ENCODE peak calls at places on chromosome 15, in nine cellular contexts. U, Q, W, S, Y, D, M, H and B are unnamed samples.

GRCh38 chr15:47862402-47862801 is 145.1 kb downstream of the SEMA6D start:
- DNase-seq in U (no peak), Q (no peak), W (no peak), S (no peak), Y (no peak), D (no peak), M (no peak), H (no peak), B (no peak)

GRCh38 chr15:90249123-90249863 is at the start of gene TTLL13:
- DNase-seq in U (peak; percentile 71), Q (peak; percentile 48), W (peak; percentile 94), S (peak; percentile 60), Y (peak; percentile 79), D (no peak), M (peak; percentile 81), H (peak; percentile 95), B (peak; percentile 97)

GRCh38 chr15:56587686-56588085 is 122.7 kb upstream of the MNS1 start:
- DNase-seq in U (peak; percentile 33), Q (no peak), W (no peak), S (no peak), Y (no peak), D (no peak), M (no peak), H (no peak), B (no peak)

GRCh38 chr15:93942140-93942808 is 289.1 kb upstream of the MCTP2 start:
- DNase-seq in U (no peak), Q (no peak), W (no peak), S (no peak), Y (no peak), D (no peak), M (no peak), H (no peak), B (no peak)

GRCh38 chr15:75508741-75509532 is 57.4 kb upstream of the SIN3A start:
- DNase-seq in U (peak; percentile 29), Q (no peak), W (peak; percentile 56), S (no peak), Y (peak; percentile 23), D (no peak), M (peak; percentile 33), H (peak; percentile 25), B (peak; percentile 57)

GRCh38 chr15:63971904-63972303 is 74.4 kb downstream of the DAPK2 start:
- DNase-seq in U (no peak), Q (no peak), W (peak; percentile 21), S (no peak), Y (no peak), D (no peak), M (no peak), H (no peak), B (no peak)

GRCh38 chr15:88647362-88648105 is 8.7 kb downstream of the ISG20 start:
- DNase-seq in U (no peak), Q (no peak), W (no peak), S (no peak), Y (no peak), D (no peak), M (no peak), H (no peak), B (no peak)

GRCh38 chr15:87916208-87916607 is 340.3 kb downstream of the NTRK3 start:
- DNase-seq in U (no peak), Q (no peak), W (no peak), S (no peak), Y (no peak), D (no peak), M (no peak), H (no peak), B (no peak)

GRCh38 chr15:90681480-90681879 is 35.7 kb upstream of the BLM start:
- DNase-seq in U (peak; percentile 93), Q (no peak), W (no peak), S (no peak), Y (no peak), D (peak; percentile 74), M (no peak), H (no peak), B (no peak)